ENCODE peak calls at places on chromosomes 6 and 20, in six cellular contexts. V is SW 1271; P is activated CD8-positive, alpha-beta memory T cell treated with anti-CD3 and anti-CD28 coated beads, Interleukin-2, amount 50 U/mL, for 4 hours; C is CD8-positive, alpha-beta T cell; X is cardiac fibroblast; Q is activated naive CD4-positive, alpha-beta T cell treated with Interleukin-2 at 50 U/mL for 16 hours. A is an unnamed sample.
A peak's percentile ranks its signal among the peaks of the same experiment; 100 is the strongest.

GRCh38 chr6:147787407-147787806 is 278.9 kb downstream of the SAMD5 start:
- DNase-seq in C (no peak), P (no peak), Q (no peak), V (no peak), X (no peak), A (no peak)

GRCh38 chr6:56693246-56693607 is 50.5 kb upstream of the DST start:
- DNase-seq in X (peak; percentile 88), V (peak; percentile 16), P (no peak), C (no peak), Q (no peak), A (peak; percentile 94)

GRCh38 chr6:93235775-93236174 is 183.6 kb downstream of the EPHA7 start:
- DNase-seq in C (no peak), P (no peak), V (no peak), X (no peak), Q (no peak), A (no peak)

GRCh38 chr6:147154454-147154853 is 49.8 kb upstream of the STXBP5 start:
- DNase-seq in X (peak; percentile 30), C (no peak), V (no peak), P (no peak), Q (no peak), A (peak; percentile 57)

GRCh38 chr6:15109338-15110090 is 136.4 kb upstream of the JARID2 start:
- DNase-seq in C (no peak), X (peak; percentile 11), Q (no peak), V (no peak), P (no peak), A (peak; percentile 5)

GRCh38 chr20:43840382-43841070 is 74.1 kb upstream of the TOX2 start:
- DNase-seq in X (peak; percentile 31), V (no peak), P (peak; percentile 30), C (peak; percentile 53), Q (peak; percentile 19), A (peak; percentile 34)

GRCh38 chr6:23980965-23981364 is 145.1 kb upstream of the NRSN1 start:
- DNase-seq in V (no peak), C (no peak), Q (no peak), P (no peak), X (no peak), A (no peak)

GRCh38 chr20:42340358-42340757 is 722.2 kb upstream of the CHD6 start:
- DNase-seq in P (no peak), Q (no peak), C (no peak), X (no peak), V (no peak), A (no peak)

GRCh38 chr6:67811239-67812037 is 823.6 kb upstream of the ADGRB3 start:
- DNase-seq in P (no peak), V (no peak), C (no peak), X (no peak), Q (no peak), A (no peak)

GRCh38 chr6:130018830-130019795 is 732 bp downstream of the L3MBTL3 start:
- DNase-seq in P (peak; percentile 53), C (peak; percentile 55), Q (peak; percentile 42), V (no peak), X (peak; percentile 44), A (no peak)

GRCh38 chr20:49319204-49319809 is 41.5 kb upstream of the ZNFX1 start:
- DNase-seq in V (no peak), Q (no peak), P (no peak), C (no peak), X (no peak), A (no peak)

GRCh38 chr6:121627761-121628160 is 192.3 kb downstream of the GJA1 start:
- DNase-seq in Q (no peak), V (no peak), X (no peak), P (no peak), C (no peak), A (no peak)

GRCh38 chr6:53767941-53768340 is 26.9 kb upstream of the LRRC1 start:
- DNase-seq in C (no peak), X (no peak), V (no peak), Q (no peak), P (no peak), A (no peak)

GRCh38 chr20:63178889-63179751 is 36.8 kb downstream of the YTHDF1 start:
- DNase-seq in X (no peak), Q (peak; percentile 77), P (peak; percentile 82), C (peak; percentile 82), V (peak; percentile 48), A (no peak)

GRCh38 chr6:137095093-137095492 is 50.3 kb upstream of the IL20RA start:
- DNase-seq in C (no peak), P (no peak), V (no peak), Q (no peak), X (no peak), A (no peak)

GRCh38 chr6:124679392-124679791 is 282.8 kb upstream of the RNF217 start:
- DNase-seq in X (peak; percentile 8), Q (no peak), V (no peak), C (no peak), P (no peak), A (peak; percentile 93)

GRCh38 chr6:75207211-75207984 is 1.5 kb upstream of the COL12A1 start:
- DNase-seq in Q (peak; percentile 10), V (no peak), P (no peak), C (no peak), X (peak; percentile 46), A (peak; percentile 27)

GRCh38 chr20:56285496-56285895 is 37.0 kb downstream of the MC3R start:
- DNase-seq in P (no peak), X (no peak), C (no peak), V (no peak), Q (no peak), A (peak; percentile 85)

GRCh38 chr6:90131614-90132423 is 164.8 kb downstream of the BACH2 start:
- DNase-seq in C (no peak), P (no peak), Q (no peak), V (no peak), X (peak; percentile 36), A (no peak)

GRCh38 chr6:142275146-142276006 is 26.4 kb upstream of the ADGRG6 start:
- DNase-seq in C (no peak), P (no peak), Q (no peak), X (no peak), V (no peak), A (peak; percentile 69)

GRCh38 chr6:69976591-69977090 is 110.3 kb downstream of the COL19A1 start:
- DNase-seq in P (no peak), C (no peak), Q (no peak), X (no peak), V (no peak), A (no peak)